ENCODE peak calls at places on chromosomes 2 and 18, in eight cellular contexts. L is left ventricle myocardium superior; P is B cell; K is GOT3; Q is activated effector memory CD4-positive, alpha-beta T cell treated with anti-CD3 and anti-CD28 coated beads, Interleukin-2, amount 50 U/mL, for 16 hours; N is type B pancreatic cell; X is Peyer's patch; C is AG09309. Z is an unnamed sample.

GRCh38 chr2:30382995-30383394 is 64.1 kb upstream of the LCLAT1 start:
- DNase-seq in K (no peak), P (no peak), N (no peak), C (no peak), L (no peak), Q (no peak), X (no peak), Z (no peak)

GRCh38 chr2:72757177-72757775 is 68.6 kb downstream of the EXOC6B start:
- DNase-seq in C (peak), Q (no peak), L (no peak), N (no peak), K (no peak), P (no peak), X (no peak), Z (no peak)

GRCh38 chr2:233419626-233420431 is 65.5 kb downstream of the DGKD start:
- DNase-seq in N (peak), P (peak), Q (peak), X (peak), K (no peak), L (no peak), C (no peak), Z (no peak)

GRCh38 chr2:205686231-205687017 is 4.1 kb downstream of the NRP2 start:
- DNase-seq in C (no peak), P (peak), N (no peak), K (no peak), X (no peak), Q (no peak), L (no peak), Z (no peak)

GRCh38 chr18:7740815-7741214 is 173.7 kb downstream of the PTPRM start:
- DNase-seq in K (no peak), N (no peak), C (no peak), X (no peak), P (no peak), L (no peak), Q (no peak), Z (no peak)

GRCh38 chr18:61738488-61738887 is 154.3 kb downstream of the RNF152 start:
- DNase-seq in P (no peak), X (peak), K (no peak), C (no peak), L (no peak), N (no peak), Q (no peak), Z (no peak)

GRCh38 chr2:65429799-65430514 is 2.4 kb downstream of the SPRED2 start:
- DNase-seq in C (no peak), L (no peak), X (no peak), N (no peak), P (no peak), Q (no peak), K (no peak), Z (no peak)

GRCh38 chr2:55965966-55966365 is 42.4 kb upstream of the EFEMP1 start:
- DNase-seq in Q (no peak), K (no peak), L (no peak), N (no peak), P (no peak), C (no peak), X (no peak), Z (no peak)

GRCh38 chr2:204982303-204982702 is 437.0 kb downstream of the PARD3B start:
- DNase-seq in P (no peak), X (no peak), Q (no peak), C (no peak), N (no peak), L (no peak), K (no peak), Z (no peak)

GRCh38 chr2:235924675-235925063 is 243.5 kb downstream of the GBX2 start:
- DNase-seq in K (no peak), L (no peak), C (no peak), N (no peak), P (no peak), X (no peak), Q (no peak), Z (no peak)

GRCh38 chr18:8780227-8780626 is 74.9 kb downstream of the MTCL1 start:
- DNase-seq in N (no peak), K (no peak), C (no peak), X (peak), P (no peak), L (no peak), Q (no peak), Z (no peak)

GRCh38 chr2:234747833-234748559 is 203.8 kb upstream of the SH3BP4 start:
- DNase-seq in X (no peak), Q (no peak), N (no peak), P (no peak), K (no peak), C (no peak), L (no peak), Z (no peak)

GRCh38 chr2:105522645-105523044 is 123.8 kb upstream of the FHL2 start:
- DNase-seq in L (no peak), Q (no peak), N (no peak), P (no peak), C (no peak), K (no peak), X (no peak), Z (no peak)

GRCh38 chr2:61255580-61256437 is 93.8 kb downstream of the C2orf74 start:
- DNase-seq in L (no peak), P (no peak), C (peak), K (no peak), Q (no peak), N (no peak), X (no peak), Z (no peak)

GRCh38 chr2:118937817-118938216 is 4.2 kb upstream of the MARCO start:
- DNase-seq in L (no peak), X (no peak), N (no peak), P (no peak), Q (no peak), K (no peak), C (no peak), Z (no peak)

GRCh38 chr18:48749768-48750167 is 201.0 kb downstream of the SMAD7 start:
- DNase-seq in K (no peak), Q (no peak), X (no peak), L (peak), P (no peak), N (no peak), C (peak), Z (no peak)

GRCh38 chr2:52465267-52465666 is 1302.3 kb upstream of the CHAC2 start:
- DNase-seq in X (no peak), N (no peak), C (no peak), P (no peak), L (no peak), Q (no peak), K (no peak), Z (no peak)

GRCh38 chr2:128756372-128756730 is 437.7 kb upstream of the HS6ST1 start:
- DNase-seq in Q (no peak), P (no peak), C (no peak), K (no peak), L (peak), X (no peak), N (no peak), Z (no peak)

GRCh38 chr18:21053127-21053526 is 58.5 kb downstream of the ROCK1 start:
- DNase-seq in K (no peak), C (peak), N (no peak), X (no peak), L (no peak), P (no peak), Q (no peak), Z (no peak)

GRCh38 chr2:119028327-119029174 is 86.6 kb downstream of the MARCO start:
- DNase-seq in K (no peak), N (no peak), X (no peak), Q (no peak), P (no peak), L (no peak), C (peak), Z (no peak)

GRCh38 chr2:240125749-240126148 is 10.4 kb downstream of the COPS9 start:
- DNase-seq in L (no peak), N (peak), X (no peak), P (no peak), Q (peak), K (no peak), C (no peak), Z (no peak)

GRCh38 chr2:12493031-12493513 is 223.7 kb upstream of the TRIB2 start:
- DNase-seq in Q (peak), X (no peak), K (no peak), L (peak), N (no peak), C (peak), P (no peak), Z (no peak)

GRCh38 chr2:97891611-97892010 is 104.1 kb downstream of the TMEM131 start:
- DNase-seq in Q (no peak), X (no peak), K (no peak), N (no peak), C (no peak), L (no peak), P (no peak), Z (no peak)

GRCh38 chr2:182980115-182980514 is 58.1 kb downstream of the NCKAP1 start:
- DNase-seq in P (peak), K (no peak), Q (no peak), N (no peak), C (peak), L (no peak), X (no peak), Z (no peak)

GRCh38 chr2:9941996-9942390 is 9.5 kb upstream of the GRHL1 start:
- DNase-seq in X (no peak), K (no peak), C (no peak), P (no peak), N (no peak), Q (no peak), L (no peak), Z (no peak)

GRCh38 chr2:140630557-140630956 is 1500.3 kb downstream of the LRP1B start:
- DNase-seq in C (no peak), K (no peak), P (no peak), X (no peak), N (no peak), Q (no peak), L (no peak), Z (no peak)

GRCh38 chr2:121018136-121019057 is 266.6 kb downstream of the TFCP2L1 start:
- DNase-seq in C (no peak), L (peak), K (no peak), Q (no peak), X (no peak), P (no peak), N (peak), Z (no peak)

GRCh38 chr2:70871398-70872211 is 36.0 kb upstream of the CD207 start:
- DNase-seq in L (peak), X (peak), P (peak), Q (peak), C (peak), N (peak), K (peak), Z (peak)

GRCh38 chr2:196046123-196046917 is 22.3 kb downstream of the DNAH7 start:
- DNase-seq in Q (no peak), L (no peak), X (no peak), N (no peak), C (no peak), P (no peak), K (no peak), Z (no peak)

GRCh38 chr2:120736955-120737801 is 1.5 kb downstream of the GLI2 start:
- DNase-seq in X (peak), C (peak), L (peak), Q (peak), K (no peak), N (no peak), P (no peak), Z (no peak)

GRCh38 chr18:10072659-10073309 is 159.0 kb downstream of the VAPA start:
- DNase-seq in C (peak), L (no peak), X (no peak), K (no peak), N (no peak), P (no peak), Q (no peak), Z (no peak)

GRCh38 chr2:149955201-149955600 is 367.6 kb upstream of the MMADHC start:
- DNase-seq in Q (no peak), X (no peak), C (no peak), P (no peak), L (no peak), N (no peak), K (no peak), Z (no peak)

GRCh38 chr2:217515615-217516309 is 487.0 kb downstream of the TNS1 start:
- DNase-seq in K (no peak), N (no peak), P (no peak), X (no peak), L (peak), C (no peak), Q (no peak), Z (no peak)

GRCh38 chr2:8564475-8564874 is 117.4 kb upstream of the ID2 start:
- DNase-seq in X (peak), C (no peak), Q (no peak), L (no peak), N (no peak), P (no peak), K (no peak), Z (no peak)

GRCh38 chr2:132412021-132412420 is 4.6 kb upstream of the GPR39 start:
- DNase-seq in Q (no peak), C (no peak), P (no peak), K (no peak), N (no peak), X (no peak), L (no peak), Z (no peak)

GRCh38 chr2:48233005-48233404 is 296.9 kb upstream of the STON1 start:
- DNase-seq in L (no peak), Q (no peak), X (no peak), P (no peak), K (no peak), C (no peak), N (no peak), Z (no peak)

GRCh38 chr2:109218087-109218791 is 89.2 kb downstream of the SH3RF3 start:
- DNase-seq in N (peak), L (no peak), K (no peak), X (no peak), C (no peak), Q (peak), P (peak), Z (no peak)

GRCh38 chr2:168849610-168850009 is 40.6 kb downstream of the SPC25 start:
- DNase-seq in C (no peak), L (no peak), K (no peak), X (peak), Q (no peak), N (no peak), P (no peak), Z (no peak)

GRCh38 chr2:201116959-201117734 is 1.2 kb downstream of the CFLAR start:
- DNase-seq in Q (peak), N (no peak), C (peak), X (peak), L (peak), K (no peak), P (peak), Z (no peak)

GRCh38 chr2:215843579-215843978 is 169.8 kb downstream of the MREG start:
- DNase-seq in P (no peak), C (peak), Q (no peak), X (no peak), N (no peak), L (no peak), K (peak), Z (peak)